ENCODE peak calls at places on chromosome 12, in nine cellular contexts. O is CD8-positive, alpha-beta memory T cell; U is bronchial epithelial cell; T is nucleus accumbens; K is A549; E is iPS DF 6.9; F is AG10803; N is mucosa of gallbladder; I is activated effector memory CD4-positive, alpha-beta T cell treated with Interleukin-2 at 50 U/mL for 16 hours. H is an unnamed sample.

GRCh38 chr12:42625611-42626010 is 36.1 kb upstream of the PRICKLE1 start:
- DNase-seq in F (no peak), O (no peak), T (no peak), E (no peak), K (no peak), N (no peak), U (no peak), I (no peak), H (peak; percentile 16)

GRCh38 chr12:69732088-69732487 is 6.6 kb upstream of the RAB3IP start:
- DNase-seq in I (no peak), E (no peak), N (no peak), T (no peak), F (no peak), U (peak; percentile 70), O (no peak), K (no peak), H (no peak)

GRCh38 chr12:52003591-52003990 is 3.2 kb upstream of the TAMALIN start:
- DNase-seq in N (no peak), O (no peak), T (no peak), I (no peak), K (no peak), E (no peak), F (no peak), U (no peak), H (no peak)

GRCh38 chr12:106978035-106978800 is 8.7 kb downstream of the MTERF2 start:
- DNase-seq in U (no peak), N (peak; percentile 59), T (no peak), E (no peak), K (no peak), I (no peak), O (no peak), F (peak; percentile 53), H (no peak)

GRCh38 chr12:94372379-94372930 is 87.2 kb downstream of the CEP83 start:
- DNase-seq in T (no peak), K (no peak), F (no peak), I (no peak), O (no peak), E (no peak), N (no peak), U (no peak), H (no peak)

GRCh38 chr12:47902131-47902639 is 2.6 kb downstream of the VDR start:
- DNase-seq in U (no peak), I (no peak), O (no peak), F (no peak), K (no peak), T (no peak), E (no peak), N (no peak), H (no peak)

GRCh38 chr12:125773033-125773432 is 707.8 kb downstream of the AACS start:
- DNase-seq in I (no peak), K (peak; percentile 75), N (no peak), F (no peak), O (no peak), U (no peak), T (no peak), E (peak; percentile 75), H (no peak)

GRCh38 chr12:41436076-41436475 is 248.0 kb downstream of the PDZRN4 start:
- DNase-seq in U (no peak), N (no peak), T (no peak), I (no peak), E (no peak), O (no peak), F (no peak), K (no peak), H (no peak)

GRCh38 chr12:22538336-22538735 is 6.0 kb downstream of the C2CD5 start:
- DNase-seq in T (no peak), U (no peak), O (no peak), I (no peak), E (no peak), N (no peak), F (no peak), K (no peak), H (no peak)

GRCh38 chr12:18752280-18752920 is 14.5 kb downstream of the CAPZA3 start:
- DNase-seq in U (peak; percentile 10), K (peak; percentile 8), T (no peak), E (no peak), O (no peak), I (no peak), F (peak; percentile 98), N (peak; percentile 16), H (peak; percentile 69)

GRCh38 chr12:68240079-68240478 is 13.3 kb downstream of the IL22 start:
- DNase-seq in N (peak; percentile 16), K (peak; percentile 52), O (no peak), T (no peak), U (peak; percentile 75), F (peak; percentile 84), E (no peak), I (no peak), H (peak; percentile 50)

GRCh38 chr12:112307219-112308062 is 74.8 kb downstream of the HECTD4 start:
- DNase-seq in N (no peak), K (no peak), T (no peak), I (no peak), F (peak; percentile 8), E (no peak), O (no peak), U (no peak), H (no peak)

GRCh38 chr12:96587691-96588090 is 98.3 kb downstream of the CFAP54 start:
- DNase-seq in U (peak; percentile 46), K (no peak), O (no peak), F (no peak), N (no peak), E (no peak), T (no peak), I (no peak), H (no peak)

H was measured in hepatic stellate cell.